ENCODE peak calls at places on chromosomes 16 and 17, in ten cellular contexts. One of them, this sample, is unnamed.
A peak's percentile ranks its signal among the peaks of the same experiment; 100 is the strongest.

GRCh38 chr16:1282275-1282995 is 26.6 kb downstream of the TPSD1 start:
- DNase-seq in MM.1S: no peak
- DNase-seq in SJCRH30: no peak
- DNase-seq in skeletal muscle cell: no peak
- DNase-seq in C1 segment of cervical spinal cord: no peak
- DNase-seq in ACHN: no peak
- DNase-seq in stimulated activated CD8-positive, alpha-beta memory T cell treated with anti-CD3 and anti-CD28 coated beads, Interleukin-12 subunit alpha, Interleukin-12 subunit beta, amount 100 ng/mL, for 4 hours: no peak
- DNase-seq in lower leg skin: no peak
- DNase-seq in AG04450: no peak
- DNase-seq in central memory CD4-positive, alpha-beta T cell: no peak
- DNase-seq in this sample: no peak

GRCh38 chr16:17469011-17469741 is 1.6 kb downstream of the XYLT1 start:
- DNase-seq in central memory CD4-positive, alpha-beta T cell: no peak
- DNase-seq in lower leg skin: no peak
- DNase-seq in SJCRH30: no peak
- DNase-seq in ACHN: no peak
- DNase-seq in C1 segment of cervical spinal cord: no peak
- DNase-seq in stimulated activated CD8-positive, alpha-beta memory T cell treated with anti-CD3 and anti-CD28 coated beads, Interleukin-12 subunit alpha, Interleukin-12 subunit beta, amount 100 ng/mL, for 4 hours: no peak
- DNase-seq in skeletal muscle cell: peak; percentile 60
- DNase-seq in AG04450: peak; percentile 30
- DNase-seq in MM.1S: peak; percentile 23
- DNase-seq in this sample: peak; percentile 24

GRCh38 chr16:85293899-85294642 is 181.8 kb upstream of the CIBAR2 start:
- DNase-seq in C1 segment of cervical spinal cord: no peak
- DNase-seq in AG04450: no peak
- DNase-seq in MM.1S: no peak
- DNase-seq in lower leg skin: no peak
- DNase-seq in ACHN: no peak
- DNase-seq in skeletal muscle cell: no peak
- DNase-seq in stimulated activated CD8-positive, alpha-beta memory T cell treated with anti-CD3 and anti-CD28 coated beads, Interleukin-12 subunit alpha, Interleukin-12 subunit beta, amount 100 ng/mL, for 4 hours: no peak
- DNase-seq in SJCRH30: no peak
- DNase-seq in central memory CD4-positive, alpha-beta T cell: no peak
- DNase-seq in this sample: no peak

GRCh38 chr16:11586856-11587642 is at the start of gene LITAF:
- DNase-seq in stimulated activated CD8-positive, alpha-beta memory T cell treated with anti-CD3 and anti-CD28 coated beads, Interleukin-12 subunit alpha, Interleukin-12 subunit beta, amount 100 ng/mL, for 4 hours: peak; percentile 56
- DNase-seq in C1 segment of cervical spinal cord: no peak
- DNase-seq in MM.1S: peak; percentile 72
- DNase-seq in AG04450: no peak
- DNase-seq in central memory CD4-positive, alpha-beta T cell: peak; percentile 50
- DNase-seq in ACHN: peak; percentile 75
- DNase-seq in skeletal muscle cell: no peak
- DNase-seq in SJCRH30: peak; percentile 54
- DNase-seq in lower leg skin: no peak
- DNase-seq in this sample: peak; percentile 17

GRCh38 chr16:48157794-48158193 is 2.0 kb upstream of the ABCC12 start:
- DNase-seq in skeletal muscle cell: no peak
- DNase-seq in MM.1S: no peak
- DNase-seq in stimulated activated CD8-positive, alpha-beta memory T cell treated with anti-CD3 and anti-CD28 coated beads, Interleukin-12 subunit alpha, Interleukin-12 subunit beta, amount 100 ng/mL, for 4 hours: no peak
- DNase-seq in central memory CD4-positive, alpha-beta T cell: no peak
- DNase-seq in C1 segment of cervical spinal cord: no peak
- DNase-seq in ACHN: no peak
- DNase-seq in AG04450: no peak
- DNase-seq in SJCRH30: no peak
- DNase-seq in lower leg skin: no peak
- DNase-seq in this sample: no peak

GRCh38 chr17:19380551-19381284 is 2.4 kb downstream of the MAPK7 start:
- DNase-seq in C1 segment of cervical spinal cord: no peak
- DNase-seq in SJCRH30: no peak
- DNase-seq in central memory CD4-positive, alpha-beta T cell: no peak
- DNase-seq in skeletal muscle cell: no peak
- DNase-seq in AG04450: no peak
- DNase-seq in stimulated activated CD8-positive, alpha-beta memory T cell treated with anti-CD3 and anti-CD28 coated beads, Interleukin-12 subunit alpha, Interleukin-12 subunit beta, amount 100 ng/mL, for 4 hours: no peak
- DNase-seq in ACHN: no peak
- DNase-seq in MM.1S: no peak
- DNase-seq in lower leg skin: no peak
- DNase-seq in this sample: no peak

GRCh38 chr16:84758627-84759026 is 58.8 kb downstream of the USP10 start:
- DNase-seq in lower leg skin: no peak
- DNase-seq in AG04450: no peak
- DNase-seq in central memory CD4-positive, alpha-beta T cell: no peak
- DNase-seq in C1 segment of cervical spinal cord: no peak
- DNase-seq in ACHN: no peak
- DNase-seq in skeletal muscle cell: no peak
- DNase-seq in MM.1S: no peak
- DNase-seq in SJCRH30: no peak
- DNase-seq in stimulated activated CD8-positive, alpha-beta memory T cell treated with anti-CD3 and anti-CD28 coated beads, Interleukin-12 subunit alpha, Interleukin-12 subunit beta, amount 100 ng/mL, for 4 hours: no peak
- DNase-seq in this sample: no peak

GRCh38 chr16:85286970-85287814 is 174.9 kb upstream of the CIBAR2 start:
- DNase-seq in AG04450: no peak
- DNase-seq in MM.1S: no peak
- DNase-seq in ACHN: no peak
- DNase-seq in C1 segment of cervical spinal cord: peak; percentile 79
- DNase-seq in central memory CD4-positive, alpha-beta T cell: no peak
- DNase-seq in SJCRH30: peak; percentile 88
- DNase-seq in skeletal muscle cell: peak; percentile 27
- DNase-seq in lower leg skin: peak; percentile 48
- DNase-seq in stimulated activated CD8-positive, alpha-beta memory T cell treated with anti-CD3 and anti-CD28 coated beads, Interleukin-12 subunit alpha, Interleukin-12 subunit beta, amount 100 ng/mL, for 4 hours: no peak
- DNase-seq in this sample: peak; percentile 76

GRCh38 chr17:39740357-39741111 is 2.8 kb downstream of the GRB7 start:
- DNase-seq in stimulated activated CD8-positive, alpha-beta memory T cell treated with anti-CD3 and anti-CD28 coated beads, Interleukin-12 subunit alpha, Interleukin-12 subunit beta, amount 100 ng/mL, for 4 hours: no peak
- DNase-seq in lower leg skin: peak; percentile 66
- DNase-seq in ACHN: peak; percentile 53
- DNase-seq in C1 segment of cervical spinal cord: no peak
- DNase-seq in SJCRH30: no peak
- DNase-seq in skeletal muscle cell: no peak
- DNase-seq in AG04450: no peak
- DNase-seq in central memory CD4-positive, alpha-beta T cell: no peak
- DNase-seq in MM.1S: no peak
- DNase-seq in this sample: no peak

This sample was measured in hippocampal formation.